ENCODE peak calls at places on chromosomes 1 and 21, in four cellular contexts. W is mammary epithelial cell, Y is PC-3, U is HepG2. D is an unnamed sample.

GRCh38 chr1:196877964-196878363 is 9.9 kb upstream of the CFHR4 start:
- DNase-seq in W (no peak), Y (no peak), U (no peak), D (peak; percentile 1)

GRCh38 chr1:46401964-46402626 is 8.0 kb downstream of the FAAH start:
- DNase-seq in W (peak; percentile 95), Y (peak; percentile 56), U (peak; percentile 40), D (peak; percentile 86)

GRCh38 chr1:111672338-111672737 is 52.7 kb downstream of the RAP1A start:
- DNase-seq in W (no peak), Y (no peak), U (no peak), D (no peak)

GRCh38 chr1:157218671-157219070 is 80.5 kb upstream of the ETV3 start:
- DNase-seq in W (no peak), Y (no peak), U (no peak), D (no peak)

GRCh38 chr21:29105218-29105617 is 25.2 kb upstream of the MAP3K7CL start:
- DNase-seq in W (peak; percentile 80), Y (peak; percentile 80), U (peak; percentile 8), D (peak; percentile 74)

GRCh38 chr1:98704474-98704873 is 43.0 kb downstream of the SNX7 start:
- DNase-seq in W (no peak), Y (no peak), U (no peak), D (peak; percentile 49)

GRCh38 chr1:163144418-163144817 is 58.3 kb downstream of the RGS5 start:
- DNase-seq in W (no peak), Y (no peak), U (no peak), D (no peak)

GRCh38 chr1:38418195-38419030 is 371.8 kb upstream of the POU3F1 start:
- DNase-seq in W (no peak), Y (no peak), U (no peak), D (peak; percentile 41)

GRCh38 chr1:3241673-3242407 is 172.8 kb downstream of the PRDM16 start:
- DNase-seq in W (no peak), Y (no peak), U (no peak), D (no peak)

GRCh38 chr1:59062743-59063142 is 234.2 kb upstream of the FGGY start:
- DNase-seq in W (peak; percentile 71), Y (peak; percentile 66), U (no peak), D (peak; percentile 82)

GRCh38 chr1:27522860-27523665 is 33.1 kb upstream of the WASF2 start:
- DNase-seq in W (no peak), Y (peak; percentile 31), U (peak; percentile 52), D (no peak)

GRCh38 chr1:89635825-89636815 is 3.2 kb downstream of the LRRC8C start:
- DNase-seq in W (peak; percentile 65), Y (peak; percentile 82), U (no peak), D (peak; percentile 78)

GRCh38 chr1:153577624-153578051 is 12.0 kb upstream of the S100A2 start:
- DNase-seq in W (no peak), Y (no peak), U (no peak), D (no peak)

GRCh38 chr1:151311589-151312331 is 15.5 kb downstream of the PI4KB start:
- DNase-seq in W (peak; percentile 99), Y (peak; percentile 100), U (peak; percentile 82), D (peak; percentile 99)

GRCh38 chr1:26408604-26409003 is 2.0 kb upstream of the LIN28A start:
- DNase-seq in W (peak; percentile 65), Y (peak; percentile 87), U (peak; percentile 46), D (peak; percentile 46)

GRCh38 chr1:162702628-162703027 is 70.4 kb downstream of the DDR2 start:
- DNase-seq in W (no peak), Y (no peak), U (no peak), D (no peak)

GRCh38 chr1:103937763-103938357 is 188.2 kb downstream of the AMY1C start:
- DNase-seq in W (no peak), Y (no peak), U (no peak), D (no peak)

GRCh38 chr1:151710187-151710586 is 6.4 kb downstream of the CELF3 start:
- DNase-seq in W (no peak), Y (no peak), U (no peak), D (peak; percentile 48)

GRCh38 chr21:44568261-44568660 is 5.3 kb upstream of the KRTAP10-4 start:
- DNase-seq in W (no peak), Y (no peak), U (no peak), D (no peak)

GRCh38 chr1:14689996-14690614 is 91.6 kb downstream of the KAZN start:
- DNase-seq in W (no peak), Y (peak; percentile 44), U (no peak), D (peak; percentile 71)

GRCh38 chr1:26861286-26861701 is 1.7 kb upstream of the SFN start:
- DNase-seq in W (peak; percentile 93), Y (peak; percentile 74), U (no peak), D (no peak)

GRCh38 chr1:182299728-182300581 is 91.6 kb downstream of the GLUL start:
- DNase-seq in W (peak; percentile 14), Y (no peak), U (peak; percentile 78), D (peak; percentile 35)

GRCh38 chr1:22383526-22384291 is 67.9 kb upstream of the ZBTB40 start:
- DNase-seq in W (no peak), Y (no peak), U (no peak), D (no peak)

GRCh38 chr1:19411612-19412011 is 73.7 kb downstream of the CAPZB start:
- DNase-seq in W (no peak), Y (no peak), U (no peak), D (no peak)

GRCh38 chr21:25342811-25343210 is 264.5 kb downstream of the MRPL39 start:
- DNase-seq in W (no peak), Y (no peak), U (no peak), D (peak; percentile 81)

DNA sequence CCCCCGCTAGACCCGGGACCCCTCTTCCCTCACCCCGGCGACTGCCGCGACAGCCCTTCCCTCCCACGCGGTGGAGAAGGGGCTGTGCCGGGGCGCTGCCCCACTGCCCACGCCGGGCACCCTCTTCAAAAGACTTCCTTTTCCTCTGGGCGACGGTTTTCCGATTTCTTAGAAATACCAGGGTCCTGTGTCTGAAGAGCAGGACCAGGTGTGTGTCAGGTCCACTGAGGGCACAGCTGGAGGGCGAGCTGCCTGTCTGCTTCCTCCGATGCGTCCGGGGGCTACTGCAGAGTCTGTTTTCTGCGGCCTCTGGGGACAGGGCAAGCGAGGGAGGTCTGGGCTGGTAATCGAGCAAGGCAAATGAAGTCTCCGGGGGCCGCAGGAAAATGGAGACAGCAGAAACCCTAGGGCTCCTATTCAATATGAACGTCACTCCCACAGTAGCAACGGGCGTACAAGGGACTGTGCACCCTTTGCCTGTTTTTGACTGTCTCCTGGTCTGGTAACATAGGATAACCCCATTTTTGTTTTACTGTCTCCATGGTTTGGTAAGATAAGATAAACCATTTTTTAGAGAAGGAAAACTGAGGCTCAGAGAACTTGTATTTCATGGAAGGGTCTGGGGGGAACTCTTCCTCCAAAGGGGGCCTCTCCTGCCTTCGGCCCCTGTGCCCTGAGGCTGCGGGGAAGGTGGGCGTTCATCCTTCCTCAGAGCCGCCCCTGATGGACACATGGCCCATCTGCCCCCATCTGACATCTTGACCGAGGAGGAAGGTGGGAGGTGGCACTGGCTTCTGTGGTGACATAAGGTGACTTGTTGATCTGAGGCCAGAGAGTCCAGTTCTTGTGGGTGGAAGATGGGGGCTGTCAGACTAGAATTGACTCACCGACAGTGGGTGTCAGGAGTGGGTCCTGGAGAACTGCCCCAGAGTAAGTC is 970 bp downstream of the TNFRSF1B start:
- DNase-seq in W (no peak), Y (no peak), U (no peak), D (no peak)
- TF ChIP-seq EZH2 in W (no peak), Y (no peak), U (no peak), D (peak; percentile 56)

GRCh38 chr1:200307755-200308066 is 102.1 kb downstream of the ZNF281 start:
- DNase-seq in W (no peak), Y (no peak), U (no peak), D (no peak)
- TF ChIP-seq CTCF in W (no peak), Y (peak; percentile 52), U (no peak), D (no peak)

GRCh38 chr1:231138221-231138620 is 23.6 kb upstream of the TRIM67 start:
- DNase-seq in W (no peak), Y (no peak), U (no peak), D (no peak)
- H3K9ac ChIP-seq in W (no peak overlapping the region), Y (no peak overlapping the region), U (no peak overlapping the region), D (no peak overlapping the region)

DNA sequence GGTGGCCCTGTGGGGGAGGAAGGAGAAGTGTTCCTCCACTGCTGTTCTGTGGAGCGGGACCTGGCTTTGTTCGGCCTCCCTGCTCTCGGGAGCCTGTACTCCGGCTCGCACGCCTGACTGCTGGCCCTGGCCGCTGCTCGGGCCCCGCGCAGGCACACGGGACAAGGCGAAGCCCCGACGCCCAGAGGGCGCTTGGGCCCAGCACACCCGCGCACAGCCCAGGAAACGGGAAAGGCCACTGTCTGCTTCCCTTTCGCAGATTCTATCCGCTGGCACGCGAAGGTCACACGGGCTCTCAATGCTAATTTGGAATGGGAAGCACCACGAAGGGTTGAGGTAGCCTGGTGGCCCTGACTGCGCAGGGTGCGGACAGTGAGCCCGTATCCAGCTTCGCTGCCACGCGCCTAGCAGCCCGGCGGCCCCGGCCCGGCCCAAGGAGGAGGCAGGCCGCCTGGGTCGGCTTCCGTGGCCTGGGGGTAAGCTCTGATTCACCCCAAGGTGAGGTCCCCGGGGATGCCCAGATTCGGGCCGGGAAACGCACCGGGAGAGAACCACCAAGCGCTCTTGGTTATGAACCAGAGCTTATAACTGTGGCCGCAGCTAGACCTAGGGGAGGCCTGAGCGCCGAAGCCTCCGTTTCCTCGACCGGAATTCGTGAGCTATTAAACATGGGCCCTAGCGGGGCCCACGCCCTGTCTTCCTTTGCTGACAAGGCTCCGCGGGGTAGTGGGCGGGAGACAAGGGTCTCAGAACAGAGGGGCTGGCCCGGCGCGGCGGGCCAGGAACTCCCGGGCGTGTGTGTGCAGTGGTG is 19.7 kb upstream of the TBX15 start:
- DNase-seq in W (no peak), Y (no peak), U (no peak), D (no peak)
- TF ChIP-seq EZH2 in W (no peak), Y (no peak), U (no peak), D (peak; percentile 77)

GRCh38 chr1:91779603-91780021 is 106.3 kb downstream of the TGFBR3 start:
- DNase-seq in W (no peak), Y (no peak), U (no peak), D (no peak)
- TF ChIP-seq CTCF in W (no peak), Y (no peak), U (no peak), D (no peak)

GRCh38 chr1:61158592-61158991 is 76.2 kb downstream of the NFIA start:
- DNase-seq in W (no peak), Y (no peak), U (no peak), D (no peak)

GRCh38 chr1:61152706-61153105 is 70.3 kb downstream of the NFIA start:
- DNase-seq in W (no peak), Y (no peak), U (peak; percentile 50), D (no peak)

GRCh38 chr1:61160526-61160925 is 78.2 kb downstream of the NFIA start:
- DNase-seq in W (peak; percentile 55), Y (peak; percentile 31), U (no peak), D (no peak)

GRCh38 chr1:61156576-61157239 is 74.3 kb downstream of the NFIA start:
- DNase-seq in W (no peak), Y (no peak), U (no peak), D (no peak)

GRCh38 chr1:61157420-61157987 is 75.1 kb downstream of the NFIA start:
- DNase-seq in W (peak; percentile 56), Y (no peak), U (peak; percentile 85), D (peak; percentile 95)
- H3K9ac ChIP-seq in W (no peak overlapping the region), Y (no peak overlapping the region), U (peak overlapping the region; percentile 44), D (no peak overlapping the region)

GRCh38 chr21:42032266-42032665 is 22.1 kb upstream of the ZBTB21 start:
- DNase-seq in W (no peak), Y (no peak), U (no peak), D (no peak)

GRCh38 chr21:42031816-42032215 is 21.7 kb upstream of the ZBTB21 start:
- DNase-seq in W (peak; percentile 44), Y (no peak), U (no peak), D (no peak)

GRCh38 chr21:42032968-42033367 is 22.8 kb upstream of the ZBTB21 start:
- DNase-seq in W (no peak), Y (no peak), U (no peak), D (no peak)

GRCh38 chr21:42030311-42030710 is 20.2 kb upstream of the ZBTB21 start:
- DNase-seq in W (no peak), Y (no peak), U (no peak), D (no peak)

GRCh38 chr21:42031241-42031640 is 21.1 kb upstream of the ZBTB21 start:
- DNase-seq in W (no peak), Y (no peak), U (no peak), D (no peak)
- TF ChIP-seq EZH2 in W (no peak), Y (no peak), U (no peak), D (no peak)

D was measured in astrocyte.